ENCODE peak calls at places on chromosomes 2 and 18, in eight cellular contexts. Z is OCI-LY7, I is foreskin keratinocyte, X is fibroblast of lung, U is A549, B is gastrocnemius medialis, A is CD14-positive monocyte, E is psoas muscle. Q is an unnamed sample.

GRCh38 chr2:104845552-104845931 is 8.4 kb upstream of the POU3F3 start:
- DNase-seq in E (no peak), U (no peak), Z (no peak), I (no peak), B (no peak), A (no peak), X (no peak), Q (no peak)

GRCh38 chr18:59938686-59939085 is 38.9 kb downstream of the PMAIP1 start:
- DNase-seq in U (no peak), I (no peak), A (no peak), B (no peak), Z (no peak), E (no peak), X (no peak), Q (no peak)

GRCh38 chr2:240781471-240782220 is 38.4 kb downstream of the KIF1A start:
- DNase-seq in B (no peak), Z (no peak), I (no peak), E (no peak), U (no peak), X (no peak), A (no peak), Q (peak; percentile 67)

GRCh38 chr18:79664525-79665125 is 15.0 kb upstream of the CTDP1 start:
- DNase-seq in U (peak; percentile 29), E (no peak), A (no peak), Z (no peak), B (no peak), X (peak; percentile 30), I (peak; percentile 76), Q (no peak)

GRCh38 chr2:216015722-216016464 is 2.5 kb upstream of the MREG start:
- DNase-seq in Z (peak; percentile 85), I (no peak), U (no peak), A (no peak), E (no peak), B (no peak), X (no peak), Q (no peak)

GRCh38 chr2:136281281-136282117 is 163.6 kb upstream of the CXCR4 start:
- DNase-seq in B (no peak), Z (no peak), U (no peak), A (no peak), E (no peak), X (no peak), I (no peak), Q (no peak)

GRCh38 chr18:59219672-59220163 is at the start of gene GRP:
- DNase-seq in U (no peak), A (no peak), X (no peak), I (no peak), Z (no peak), E (no peak), B (no peak), Q (no peak)

GRCh38 chr2:30232027-30232800 is 880 bp downstream of the LBH start:
- DNase-seq in Z (peak; percentile 24), X (peak; percentile 31), I (no peak), B (no peak), E (peak; percentile 72), A (no peak), U (peak; percentile 75), Q (peak; percentile 96)

GRCh38 chr18:75884728-75885127 is 457.2 kb upstream of the SMIM21 start:
- DNase-seq in I (no peak), Z (no peak), B (no peak), E (no peak), X (no peak), U (no peak), A (no peak), Q (no peak)

GRCh38 chr2:76019130-76019529 is 308.4 kb upstream of the GCFC2 start:
- DNase-seq in E (no peak), X (no peak), I (no peak), A (no peak), B (no peak), U (no peak), Z (no peak), Q (no peak)

GRCh38 chr2:70962211-70962884 is 16.1 kb upstream of the ANKRD53 start:
- DNase-seq in Z (no peak), B (no peak), X (no peak), U (no peak), I (no peak), A (no peak), E (no peak), Q (no peak)

GRCh38 chr2:119490653-119491195 is 33.6 kb downstream of the SCTR start:
- DNase-seq in U (no peak), E (no peak), Z (no peak), I (no peak), B (no peak), A (no peak), X (no peak), Q (no peak)

GRCh38 chr2:109209412-109209811 is 80.4 kb downstream of the SH3RF3 start:
- DNase-seq in E (no peak), X (peak; percentile 67), U (peak; percentile 13), B (no peak), I (peak; percentile 48), A (no peak), Z (no peak), Q (no peak)

GRCh38 chr2:80164375-80164774 is 140.2 kb downstream of the LRRTM1 start:
- DNase-seq in E (no peak), U (no peak), X (no peak), A (no peak), B (no peak), Z (no peak), I (no peak), Q (no peak)

GRCh38 chr2:136612079-136612478 is 153.3 kb upstream of the THSD7B start:
- DNase-seq in E (no peak), A (no peak), U (no peak), I (no peak), Z (no peak), B (no peak), X (no peak), Q (no peak)

GRCh38 chr2:201794261-201794660 is 12.1 kb upstream of the CDK15 start:
- DNase-seq in I (no peak), U (no peak), Z (no peak), A (no peak), E (no peak), X (no peak), B (no peak), Q (no peak)

GRCh38 chr18:45127395-45127794 is 446.7 kb downstream of the SETBP1 start:
- DNase-seq in E (no peak), X (no peak), I (no peak), U (no peak), Z (no peak), A (no peak), B (no peak), Q (no peak)

GRCh38 chr2:202104286-202104870 is 31.3 kb downstream of the KIAA2012 start:
- DNase-seq in B (no peak), I (no peak), X (peak; percentile 66), A (peak; percentile 50), Z (peak; percentile 39), E (peak; percentile 57), U (peak; percentile 65), Q (no peak)

GRCh38 chr18:59055345-59056032 is 84.2 kb upstream of the SEC11C start:
- DNase-seq in X (peak; percentile 8), E (no peak), Z (no peak), U (peak; percentile 38), A (no peak), I (no peak), B (no peak), Q (no peak)

GRCh38 chr2:237696471-237696870 is 69.1 kb downstream of the LRRFIP1 start:
- DNase-seq in I (no peak), U (no peak), X (no peak), B (no peak), Z (peak; percentile 77), A (no peak), E (no peak), Q (peak; percentile 83)

GRCh38 chr2:237695201-237695780 is 67.9 kb downstream of the LRRFIP1 start:
- DNase-seq in U (peak; percentile 84), B (no peak), I (peak; percentile 90), E (no peak), X (peak; percentile 97), A (no peak), Z (peak; percentile 88), Q (no peak)

GRCh38 chr2:237693281-237694039 is 66.1 kb downstream of the LRRFIP1 start:
- DNase-seq in Z (peak; percentile 45), A (no peak), I (peak; percentile 80), B (no peak), U (peak; percentile 69), E (no peak), X (peak; percentile 61), Q (peak; percentile 73)

GRCh38 chr2:237692601-237693079 is 65.3 kb downstream of the LRRFIP1 start:
- DNase-seq in X (no peak), B (no peak), Z (peak; percentile 39), U (peak; percentile 39), E (peak; percentile 71), I (no peak), A (no peak), Q (peak; percentile 91)

DNA sequence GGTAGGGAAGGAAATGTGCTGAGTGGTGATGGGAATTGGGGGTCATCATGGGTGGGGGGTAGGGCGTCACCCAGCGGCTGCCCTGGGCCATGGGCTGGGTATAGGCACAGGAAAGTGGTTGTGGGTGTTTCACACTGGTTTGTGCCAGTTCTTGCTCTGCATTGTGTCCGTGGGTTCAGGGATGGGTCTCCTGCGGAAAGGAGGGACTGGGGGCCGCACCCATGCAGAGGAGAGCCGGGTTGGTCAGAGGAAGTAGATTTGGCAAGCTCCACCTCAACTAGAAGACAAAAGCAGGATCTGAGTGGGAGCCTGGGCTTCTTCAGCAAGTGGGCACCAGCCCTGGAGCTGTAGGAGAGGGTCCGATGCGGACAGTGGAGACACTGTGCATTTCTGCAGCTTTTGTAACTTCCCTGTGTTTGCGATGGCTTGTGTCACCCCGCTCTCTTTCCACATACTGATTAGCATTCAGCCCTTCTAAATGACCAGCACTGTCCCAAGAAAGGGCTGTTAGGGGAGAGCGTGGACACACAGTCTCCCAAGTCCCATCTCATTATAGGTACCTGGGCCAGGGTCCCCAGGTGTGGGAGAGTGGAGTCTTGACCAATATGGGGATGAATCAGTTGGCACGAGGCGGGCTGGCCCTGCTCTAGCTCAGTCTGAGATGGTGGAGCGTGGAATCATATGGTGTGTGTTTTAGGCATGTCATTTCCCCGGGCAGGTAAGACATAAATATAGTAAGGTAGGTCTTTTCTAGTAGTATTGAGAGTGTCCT is 67.2 kb downstream of the LRRFIP1 start:
- DNase-seq in Z (peak; percentile 58), E (peak; percentile 56), U (no peak), A (peak; percentile 80), I (no peak), X (no peak), B (no peak), Q (peak; percentile 81)
- TF ChIP-seq CTCF in Z (peak; percentile 75), E (no peak), U (no peak), A (no peak), I (no peak), X (no peak), B (no peak), Q (no peak)

GRCh38 chr2:179595284-179595683 is 266.1 kb downstream of the ZNF385B start:
- DNase-seq in B (no peak), E (no peak), Z (no peak), A (no peak), X (no peak), U (no peak), I (no peak), Q (no peak)
- TF ChIP-seq CTCF in B (no peak), E (peak; percentile 20), Z (peak; percentile 30), A (no peak), X (no peak), U (no peak), I (no peak), Q (no peak)

GRCh38 chr18:35334821-35335220 is 9.4 kb downstream of the ZNF24 start:
- DNase-seq in B (no peak), I (peak; percentile 42), E (no peak), A (no peak), Z (no peak), X (peak; percentile 9), U (no peak), Q (no peak)
- TF ChIP-seq CTCF in B (no peak), I (no peak), E (no peak), A (no peak), Z (no peak), X (no peak), U (no peak), Q (no peak)

GRCh38 chr2:23423062-23423872 is 38.3 kb downstream of the KLHL29 start:
- DNase-seq in E (no peak), Z (no peak), A (no peak), X (no peak), U (no peak), I (no peak), B (no peak), Q (peak; percentile 52)
- TF ChIP-seq CTCF in E (no peak), Z (no peak), A (no peak), X (no peak), U (no peak), I (no peak), B (no peak), Q (no peak)

Q was measured in spleen.